ENCODE peak calls at places on chromosomes 11 and 22, in ten cellular contexts. J, W, Z, X, Y, H, L, D, M and B are unnamed samples. For H3K4me1, the result is how much of the 10 kb centered on the place peaks cover.

GRCh38 chr11:27228891-27229290 is 134.1 kb downstream of the CCDC34 start:
- DNase-seq in J (no peak), W (no peak), Z (no peak), X (no peak), Y (no peak), H (no peak), L (no peak), D (no peak), M (no peak), B (no peak)

GRCh38 chr11:125886997-125887372 is 483 bp upstream of the HYLS1 start:
- DNase-seq in J (peak), W (peak), Z (peak), X (peak), Y (no peak), H (peak), L (peak), D (peak), M (no peak), B (peak)

GRCh38 chr22:45493286-45493771 is 9.4 kb upstream of the FBLN1 start:
- DNase-seq in J (no peak), W (no peak), Z (no peak), X (no peak), Y (no peak), H (no peak), L (no peak), D (no peak), M (no peak), B (no peak)

GRCh38 chr22:28728621-28729313 is 12.9 kb downstream of the CHEK2 start:
- DNase-seq in J (no peak), W (no peak), Z (no peak), X (no peak), Y (no peak), H (no peak), L (no peak), D (no peak), M (no peak), B (no peak)

GRCh38 chr11:33449798-33450197 is 192.6 kb downstream of the HIPK3 start:
- DNase-seq in J (no peak), W (no peak), Z (no peak), X (no peak), Y (no peak), H (no peak), L (no peak), D (no peak), M (no peak), B (no peak)

GRCh38 chr11:128467610-128468041 is 119.7 kb downstream of the ETS1 start:
- DNase-seq in J (no peak), W (no peak), Z (no peak), X (no peak), Y (no peak), H (peak), L (no peak), D (no peak), M (peak), B (no peak)

GRCh38 chr11:45766469-45766868 is 38.5 kb upstream of the SLC35C1 start:
- DNase-seq in J (no peak), W (no peak), Z (no peak), X (no peak), Y (no peak), H (no peak), L (no peak), D (no peak), M (peak), B (no peak)

GRCh38 chr11:58625826-58626460 is 3.5 kb downstream of the CNTF start:
- DNase-seq in J (no peak), W (no peak), Z (no peak), X (no peak), Y (no peak), H (no peak), L (no peak), D (no peak), M (no peak), B (no peak)

GRCh38 chr11:76910620-76911414 is 50.1 kb downstream of the ACER3 start:
- DNase-seq in J (peak), W (peak), Z (no peak), X (no peak), Y (no peak), H (peak), L (no peak), D (no peak), M (no peak), B (peak)

GRCh38 chr22:47176573-47177333 is 414.3 kb downstream of the TBC1D22A start:
- DNase-seq in J (no peak), W (no peak), Z (no peak), X (peak), Y (no peak), H (peak), L (no peak), D (no peak), M (no peak), B (no peak)

GRCh38 chr11:102485095-102485722 is 32.6 kb upstream of the TMEM123 start:
- DNase-seq in J (no peak), W (no peak), Z (no peak), X (no peak), Y (no peak), H (no peak), L (no peak), D (no peak), M (no peak), B (no peak)

GRCh38 chr11:34192481-34193401 is 87.3 kb downstream of the NAT10 start:
- DNase-seq in J (peak), W (peak), Z (no peak), X (no peak), Y (peak), H (peak), L (no peak), D (no peak), M (peak), B (no peak)

GRCh38 chr22:39087881-39088687 is 9.0 kb upstream of the APOBEC3H start:
- DNase-seq in J (no peak), W (no peak), Z (no peak), X (peak), Y (no peak), H (no peak), L (no peak), D (no peak), M (no peak), B (no peak)

GRCh38 chr22:20990184-20991180 is 8.4 kb downstream of the LZTR1 start:
- DNase-seq in J (no peak), W (no peak), Z (no peak), X (peak), Y (no peak), H (no peak), L (no peak), D (no peak), M (no peak), B (no peak)

GRCh38 chr11:1057806-1058205 is 16.9 kb upstream of the MUC2 start:
- DNase-seq in J (no peak), W (no peak), Z (no peak), X (no peak), Y (no peak), H (peak), L (no peak), D (no peak), M (no peak), B (no peak)

GRCh38 chr22:39427751-39428596 is 28.4 kb downstream of the TAB1 start:
- DNase-seq in J (no peak), W (no peak), Z (no peak), X (peak), Y (no peak), H (no peak), L (no peak), D (no peak), M (no peak), B (no peak)

GRCh38 chr11:57306156-57306876 is 18.4 kb downstream of the TNKS1BP1 start:
- DNase-seq in J (no peak), W (no peak), Z (no peak), X (peak), Y (no peak), H (no peak), L (no peak), D (no peak), M (no peak), B (no peak)

GRCh38 chr22:25076281-25076680 is 123.4 kb upstream of the CRYBB3 start:
- DNase-seq in J (no peak), W (no peak), Z (no peak), X (no peak), Y (no peak), H (no peak), L (no peak), D (no peak), M (no peak), B (no peak)

GRCh38 chr22:40237241-40237640 is 59.5 kb downstream of the TNRC6B start:
- DNase-seq in J (no peak), W (no peak), Z (no peak), X (no peak), Y (no peak), H (no peak), L (no peak), D (no peak), M (no peak), B (no peak)

GRCh38 chr11:115290479-115291390 is 213.5 kb downstream of the CADM1 start:
- DNase-seq in J (no peak), W (no peak), Z (no peak), X (no peak), Y (no peak), H (no peak), L (no peak), D (no peak), M (no peak), B (no peak)

GRCh38 chr22:23911318-23911980 is 17.3 kb downstream of the MIF start:
- DNase-seq in J (no peak), W (no peak), Z (no peak), X (no peak), Y (no peak), H (no peak), L (no peak), D (no peak), M (no peak), B (no peak)

GRCh38 chr11:111612211-111612610 is 10.0 kb downstream of the SIK2 start:
- DNase-seq in J (no peak), W (no peak), Z (no peak), X (no peak), Y (no peak), H (no peak), L (no peak), D (no peak), M (no peak), B (no peak)

GRCh38 chr11:17102447-17102846 is 25.0 kb upstream of the RPS13 start:
- DNase-seq in J (no peak), W (no peak), Z (no peak), X (no peak), Y (no peak), H (no peak), L (no peak), D (no peak), M (no peak), B (no peak)

GRCh38 chr22:49871482-49871881 is 17.8 kb downstream of the ZBED4 start:
- DNase-seq in J (no peak), W (no peak), Z (no peak), X (no peak), Y (no peak), H (no peak), L (no peak), D (no peak), M (no peak), B (no peak)

GRCh38 chr22:35961480-35961902 is 67.1 kb downstream of the RBFOX2 start:
- DNase-seq in J (no peak), W (no peak), Z (no peak), X (peak), Y (no peak), H (peak), L (no peak), D (no peak), M (no peak), B (no peak)

GRCh38 chr11:132099692-132100091 is 729.3 kb downstream of the NTM start:
- DNase-seq in J (no peak), W (peak), Z (no peak), X (no peak), Y (no peak), H (peak), L (no peak), D (no peak), M (no peak), B (no peak)

GRCh38 chr11:11036185-11037161 is 178.6 kb upstream of the ZBED5 start:
- DNase-seq in J (peak), W (peak), Z (peak), X (no peak), Y (no peak), H (no peak), L (no peak), D (no peak), M (peak), B (peak)

GRCh38 chr11:58006940-58007339 is 16.7 kb upstream of the OR9Q1 start:
- DNase-seq in J (no peak), W (no peak), Z (no peak), X (no peak), Y (no peak), H (no peak), L (no peak), D (no peak), M (no peak), B (no peak)

GRCh38 chr22:50141891-50142363 is 28.6 kb upstream of the PANX2 start:
- DNase-seq in J (no peak), W (no peak), Z (no peak), X (no peak), Y (no peak), H (no peak), L (no peak), D (no peak), M (no peak), B (no peak)

GRCh38 chr11:32312865-32313403 is 122.4 kb downstream of the WT1 start:
- DNase-seq in J (peak), W (no peak), Z (no peak), X (no peak), Y (no peak), H (no peak), L (no peak), D (no peak), M (no peak), B (peak)

GRCh38 chr22:44410396-44411056 is 87.5 kb downstream of the RTL6 start:
- DNase-seq in J (no peak), W (no peak), Z (no peak), X (peak), Y (no peak), H (peak), L (no peak), D (no peak), M (no peak), B (no peak)

GRCh38 chr11:19951558-19952083 is 208.7 kb downstream of the DBX1 start:
- DNase-seq in J (no peak), W (peak), Z (no peak), X (no peak), Y (no peak), H (no peak), L (no peak), D (no peak), M (no peak), B (no peak)

GRCh38 chr11:74533421-74533820 is 39.9 kb upstream of the LIPT2 start:
- DNase-seq in J (no peak), W (no peak), Z (no peak), X (no peak), Y (no peak), H (no peak), L (no peak), D (no peak), M (no peak), B (no peak)

GRCh38 chr11:17551347-17552040 is 4.4 kb downstream of the OTOG start:
- DNase-seq in J (no peak), W (no peak), Z (no peak), X (no peak), Y (peak), H (no peak), L (no peak), D (no peak), M (no peak), B (no peak)

GRCh38 chr11:125036933-125037332 is 26.2 kb upstream of the SLC37A2 start:
- DNase-seq in J (no peak), W (no peak), Z (no peak), X (no peak), Y (no peak), H (no peak), L (no peak), D (no peak), M (no peak), B (no peak)

GRCh38 chr11:131888230-131888826 is 517.9 kb downstream of the NTM start:
- DNase-seq in J (no peak), W (no peak), Z (no peak), X (no peak), Y (no peak), H (no peak), L (no peak), D (no peak), M (no peak), B (no peak)

GRCh38 chr22:22546490-22546889 is 12.6 kb downstream of the PRAME start:
- DNase-seq in J (no peak), W (peak), Z (no peak), X (no peak), Y (no peak), H (no peak), L (no peak), D (no peak), M (no peak), B (no peak)

DNA sequence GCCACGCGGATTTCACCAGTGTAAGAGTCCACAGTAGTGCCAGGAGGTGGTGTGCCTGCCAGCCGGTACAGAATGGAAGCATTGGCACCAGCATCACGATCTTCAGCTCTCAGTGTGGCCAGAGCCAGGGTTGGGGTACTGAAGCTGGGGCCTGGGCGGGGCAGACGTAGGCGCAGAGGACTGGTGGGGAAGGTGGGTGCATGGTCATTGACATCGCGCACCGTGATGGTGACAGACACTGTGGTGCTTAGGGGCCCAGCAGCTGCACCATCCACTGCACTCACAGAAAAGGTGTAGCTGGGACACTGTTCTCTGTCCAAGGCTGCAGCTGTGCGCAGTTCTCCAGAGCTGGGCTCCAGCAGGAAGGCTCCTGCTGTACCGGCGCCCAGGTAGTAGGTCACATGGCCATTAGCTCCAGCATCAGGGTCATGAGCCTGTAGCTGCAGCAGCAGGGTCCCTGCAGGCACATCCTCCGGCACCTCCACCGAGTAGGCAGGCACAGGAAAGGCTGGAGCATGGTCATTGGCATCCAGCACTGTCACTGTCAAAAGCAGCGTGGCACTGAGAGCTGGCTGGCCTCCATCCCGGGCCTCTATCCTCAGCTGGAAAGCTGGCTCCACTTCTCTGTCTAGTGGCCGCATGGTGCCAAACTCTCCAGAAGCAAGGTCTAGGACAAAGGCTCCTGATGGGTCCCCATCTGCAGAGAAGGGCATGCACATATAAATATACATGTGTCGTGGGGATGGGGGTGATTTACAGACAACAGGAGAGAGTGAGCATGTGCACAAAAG is 7.9 kb upstream of the TPP1 start:
- DNase-seq in J (no peak), W (no peak), Z (no peak), X (no peak), Y (no peak), H (peak), L (no peak), D (no peak), M (no peak), B (no peak)
- H3K27ac ChIP-seq in J (no peak), W (no peak), Z (no peak), X (no peak), Y (no peak), H (no peak), L (no peak), D (no peak), M (no peak), B (no peak)

DNA sequence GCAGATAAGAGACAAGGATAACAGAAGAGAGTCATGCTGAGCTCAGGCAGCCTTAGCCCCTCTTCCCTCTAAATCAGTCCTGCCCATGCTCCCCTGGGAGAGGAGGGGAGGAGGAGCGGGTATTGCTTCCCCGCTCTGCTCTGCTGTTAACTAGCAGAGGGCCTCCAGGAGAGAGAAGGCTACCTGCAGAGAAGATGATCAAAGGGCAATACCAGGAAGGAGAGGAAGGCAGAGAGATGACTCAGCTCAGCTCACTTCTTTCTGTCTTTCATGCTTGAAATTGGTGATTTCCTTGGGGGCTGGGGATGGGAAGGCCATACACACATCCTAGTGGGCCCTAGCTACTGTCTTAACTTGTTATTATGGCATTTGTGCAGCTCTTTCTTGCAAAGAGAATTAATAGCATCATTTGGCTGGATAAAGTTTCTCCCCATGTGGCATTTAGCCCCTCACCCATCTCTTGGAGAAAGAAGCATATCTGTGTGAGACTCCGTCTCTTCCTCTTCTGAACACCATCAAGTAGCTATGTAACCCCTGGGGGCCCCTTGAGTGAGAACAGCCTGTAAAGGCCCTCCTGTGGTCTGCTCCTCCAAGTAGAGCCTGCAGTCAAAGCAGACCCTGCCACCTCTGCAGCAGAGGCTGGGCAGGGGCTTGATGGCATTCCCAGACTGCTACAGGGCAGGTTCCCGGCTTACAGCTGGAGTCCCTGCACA is 33.4 kb upstream of the AMOTL1 start:
- DNase-seq in J (no peak), W (no peak), Z (no peak), X (no peak), Y (no peak), H (no peak), L (no peak), D (no peak), M (no peak), B (peak)
- H3K4me1 ChIP-seq in J (under half), W (under half), Z (under half), X (under half), Y (half or more), H (under half), L (under half), D (under half), M (under half), B (under half)

GRCh38 chr11:72971611-72972010 is 157.4 kb downstream of the ATG16L2 start:
- DNase-seq in J (no peak), W (no peak), Z (no peak), X (no peak), Y (no peak), H (no peak), L (no peak), D (no peak), M (no peak), B (no peak)
- H3K27ac ChIP-seq in J (no peak), W (no peak), Z (no peak), X (no peak), Y (no peak), H (no peak), L (no peak), D (no peak), M (no peak), B (no peak)

GRCh38 chr11:64864473-64865285 is 13.7 kb downstream of the EHD1 start:
- DNase-seq in J (no peak), W (peak), Z (no peak), X (peak), Y (peak), H (peak), L (peak), D (no peak), M (no peak), B (no peak)
- H3K4me1 ChIP-seq in J (under half), W (half or more), Z (under half), X (half or more), Y (half or more), H (half or more), L (half or more), D (half or more), M (half or more), B (half or more)

GRCh38 chr11:69640260-69640994 is 529 bp upstream of the CCND1 start:
- DNase-seq in J (peak), W (no peak), Z (peak), X (no peak), Y (peak), H (no peak), L (peak), D (no peak), M (no peak), B (no peak)
- H3K27ac ChIP-seq in J (peak), W (peak), Z (peak), X (peak), Y (peak), H (no peak), L (peak), D (no peak), M (no peak), B (no peak)